ENCODE peak calls at places on chromosomes 6 and 20, in eight cellular contexts. One of them, this sample, is unnamed.

GRCh38 chr6:169415179-169415578 is 161.5 kb upstream of the THBS2 start:
- DNase-seq in A549: no peak
- DNase-seq in body of pancreas: no peak
- DNase-seq in HCT116: no peak
- DNase-seq in right lobe of liver: no peak
- DNase-seq in IMR-90: no peak
- DNase-seq in GM12878: no peak
- DNase-seq in tibial nerve: no peak
- DNase-seq in this sample: no peak

GRCh38 chr6:143427109-143427817 is 23.2 kb downstream of the ADAT2 start:
- DNase-seq in IMR-90: peak; percentile 86
- DNase-seq in GM12878: no peak
- DNase-seq in body of pancreas: peak; percentile 67
- DNase-seq in tibial nerve: peak; percentile 66
- DNase-seq in HCT116: no peak
- DNase-seq in right lobe of liver: peak; percentile 59
- DNase-seq in A549: peak; percentile 30
- DNase-seq in this sample: peak; percentile 78

GRCh38 chr20:3890999-3891929 is 2.1 kb downstream of the PANK2 start:
- DNase-seq in GM12878: no peak
- DNase-seq in A549: no peak
- DNase-seq in right lobe of liver: no peak
- DNase-seq in HCT116: no peak
- DNase-seq in body of pancreas: no peak
- DNase-seq in tibial nerve: no peak
- DNase-seq in IMR-90: no peak
- DNase-seq in this sample: peak; percentile 48

GRCh38 chr6:48426636-48427035 is 315.6 kb upstream of the PTCHD4 start:
- DNase-seq in body of pancreas: no peak
- DNase-seq in A549: no peak
- DNase-seq in IMR-90: peak; percentile 89
- DNase-seq in GM12878: no peak
- DNase-seq in HCT116: no peak
- DNase-seq in right lobe of liver: no peak
- DNase-seq in tibial nerve: no peak
- DNase-seq in this sample: no peak

GRCh38 chr6:1164600-1164999 is 147.3 kb upstream of the FOXQ1 start:
- DNase-seq in A549: no peak
- DNase-seq in right lobe of liver: no peak
- DNase-seq in HCT116: no peak
- DNase-seq in tibial nerve: no peak
- DNase-seq in GM12878: no peak
- DNase-seq in body of pancreas: no peak
- DNase-seq in IMR-90: no peak
- DNase-seq in this sample: no peak

GRCh38 chr6:81696505-81696904 is 56.0 kb downstream of the TENT5A start:
- DNase-seq in right lobe of liver: no peak
- DNase-seq in HCT116: no peak
- DNase-seq in IMR-90: peak; percentile 33
- DNase-seq in tibial nerve: no peak
- DNase-seq in body of pancreas: peak; percentile 4
- DNase-seq in A549: no peak
- DNase-seq in GM12878: no peak
- DNase-seq in this sample: no peak

GRCh38 chr20:856361-856775 is 22.9 kb downstream of the FAM110A start:
- DNase-seq in body of pancreas: no peak
- DNase-seq in GM12878: no peak
- DNase-seq in IMR-90: peak; percentile 54
- DNase-seq in tibial nerve: no peak
- DNase-seq in right lobe of liver: no peak
- DNase-seq in A549: peak; percentile 72
- DNase-seq in HCT116: peak; percentile 92
- DNase-seq in this sample: no peak

GRCh38 chr6:41715779-41716515 is 19.5 kb downstream of the TFEB start:
- DNase-seq in HCT116: no peak
- DNase-seq in IMR-90: no peak
- DNase-seq in right lobe of liver: no peak
- DNase-seq in GM12878: no peak
- DNase-seq in A549: no peak
- DNase-seq in tibial nerve: no peak
- DNase-seq in body of pancreas: no peak
- DNase-seq in this sample: no peak

GRCh38 chr6:109271622-109272021 is 110.6 kb downstream of the CD164 start:
- DNase-seq in HCT116: no peak
- DNase-seq in GM12878: no peak
- DNase-seq in body of pancreas: no peak
- DNase-seq in A549: no peak
- DNase-seq in tibial nerve: no peak
- DNase-seq in right lobe of liver: no peak
- DNase-seq in IMR-90: no peak
- DNase-seq in this sample: no peak

GRCh38 chr6:35568967-35569606 is 56.4 kb upstream of the TULP1 start:
- DNase-seq in A549: no peak
- DNase-seq in body of pancreas: peak; percentile 55
- DNase-seq in right lobe of liver: peak; percentile 64
- DNase-seq in HCT116: no peak
- DNase-seq in GM12878: no peak
- DNase-seq in IMR-90: no peak
- DNase-seq in tibial nerve: peak; percentile 56
- DNase-seq in this sample: peak; percentile 80

GRCh38 chr20:44204156-44204831 is 6.3 kb downstream of the OSER1 start:
- DNase-seq in HCT116: peak; percentile 92
- DNase-seq in A549: peak; percentile 89
- DNase-seq in tibial nerve: no peak
- DNase-seq in body of pancreas: peak; percentile 79
- DNase-seq in right lobe of liver: no peak
- DNase-seq in IMR-90: peak; percentile 96
- DNase-seq in GM12878: no peak
- DNase-seq in this sample: no peak

GRCh38 chr6:135358907-135359459 is 138.6 kb downstream of the AHI1 start:
- DNase-seq in A549: no peak
- DNase-seq in HCT116: no peak
- DNase-seq in GM12878: no peak
- DNase-seq in tibial nerve: no peak
- DNase-seq in IMR-90: peak; percentile 67
- DNase-seq in right lobe of liver: no peak
- DNase-seq in body of pancreas: no peak
- DNase-seq in this sample: no peak

GRCh38 chr6:3139090-3139903 is 18.0 kb downstream of the TUBB2A start:
- DNase-seq in HCT116: no peak
- DNase-seq in IMR-90: peak; percentile 91
- DNase-seq in GM12878: no peak
- DNase-seq in A549: peak; percentile 28
- DNase-seq in right lobe of liver: peak; percentile 91
- DNase-seq in tibial nerve: peak; percentile 60
- DNase-seq in body of pancreas: peak; percentile 91
- DNase-seq in this sample: peak; percentile 88

GRCh38 chr6:34557228-34557627 is 1.1 kb upstream of the SPDEF start:
- DNase-seq in HCT116: no peak
- DNase-seq in IMR-90: no peak
- DNase-seq in GM12878: no peak
- DNase-seq in A549: no peak
- DNase-seq in right lobe of liver: no peak
- DNase-seq in tibial nerve: no peak
- DNase-seq in body of pancreas: no peak
- DNase-seq in this sample: no peak

GRCh38 chr6:45991189-45991588 is 24.5 kb downstream of the CLIC5 start:
- DNase-seq in IMR-90: no peak
- DNase-seq in right lobe of liver: no peak
- DNase-seq in A549: no peak
- DNase-seq in HCT116: no peak
- DNase-seq in tibial nerve: no peak
- DNase-seq in body of pancreas: no peak
- DNase-seq in GM12878: no peak
- DNase-seq in this sample: no peak

GRCh38 chr6:90663873-90664272 is 77.0 kb upstream of the MAP3K7 start:
- DNase-seq in GM12878: no peak
- DNase-seq in HCT116: peak; percentile 18
- DNase-seq in A549: no peak
- DNase-seq in right lobe of liver: no peak
- DNase-seq in IMR-90: no peak
- DNase-seq in tibial nerve: no peak
- DNase-seq in body of pancreas: no peak
- DNase-seq in this sample: no peak

GRCh38 chr20:39356913-39357312 is 394.8 kb downstream of the DHX35 start:
- DNase-seq in HCT116: no peak
- DNase-seq in right lobe of liver: no peak
- DNase-seq in tibial nerve: no peak
- DNase-seq in body of pancreas: peak; percentile 6
- DNase-seq in A549: no peak
- DNase-seq in GM12878: no peak
- DNase-seq in IMR-90: no peak
- DNase-seq in this sample: no peak

GRCh38 chr6:5108536-5108935 is 23.4 kb downstream of the PPP1R3G start:
- DNase-seq in IMR-90: no peak
- DNase-seq in body of pancreas: no peak
- DNase-seq in GM12878: no peak
- DNase-seq in HCT116: no peak
- DNase-seq in A549: no peak
- DNase-seq in tibial nerve: no peak
- DNase-seq in right lobe of liver: no peak
- DNase-seq in this sample: peak; percentile 54

GRCh38 chr20:5024103-5024502 is 22.8 kb upstream of the SLC23A2 start:
- DNase-seq in A549: no peak
- DNase-seq in HCT116: no peak
- DNase-seq in GM12878: no peak
- DNase-seq in body of pancreas: no peak
- DNase-seq in right lobe of liver: no peak
- DNase-seq in IMR-90: peak; percentile 12
- DNase-seq in tibial nerve: no peak
- DNase-seq in this sample: no peak

GRCh38 chr20:10505320-10506226 is 70.5 kb downstream of the SLX4IP start:
- DNase-seq in A549: no peak
- DNase-seq in tibial nerve: peak; percentile 63
- DNase-seq in body of pancreas: peak; percentile 33
- DNase-seq in right lobe of liver: peak; percentile 75
- DNase-seq in GM12878: no peak
- DNase-seq in IMR-90: peak; percentile 35
- DNase-seq in HCT116: no peak
- DNase-seq in this sample: peak; percentile 92

GRCh38 chr20:37071481-37071911 is 24.3 kb downstream of the RBL1 start:
- DNase-seq in GM12878: peak; percentile 24
- DNase-seq in body of pancreas: no peak
- DNase-seq in tibial nerve: no peak
- DNase-seq in IMR-90: peak; percentile 67
- DNase-seq in HCT116: no peak
- DNase-seq in right lobe of liver: no peak
- DNase-seq in A549: no peak
- DNase-seq in this sample: no peak

GRCh38 chr20:8587246-8587645 is 455.2 kb downstream of the PLCB1 start:
- DNase-seq in A549: no peak
- DNase-seq in IMR-90: no peak
- DNase-seq in right lobe of liver: no peak
- DNase-seq in body of pancreas: no peak
- DNase-seq in GM12878: no peak
- DNase-seq in HCT116: no peak
- DNase-seq in tibial nerve: no peak
- DNase-seq in this sample: no peak
- H3K4me1 ChIP-seq in A549: no peaks in the 10 kb centered on the region
- H3K4me1 ChIP-seq in IMR-90: no peaks in the 10 kb centered on the region
- H3K4me1 ChIP-seq in right lobe of liver: no peaks in the 10 kb centered on the region
- H3K4me1 ChIP-seq in body of pancreas: no peaks in the 10 kb centered on the region
- H3K4me1 ChIP-seq in GM12878: no peaks in the 10 kb centered on the region
- H3K4me1 ChIP-seq in HCT116: no peaks in the 10 kb centered on the region
- H3K4me1 ChIP-seq in tibial nerve: no peaks in the 10 kb centered on the region
- H3K4me1 ChIP-seq in this sample: no peaks in the 10 kb centered on the region

DNA sequence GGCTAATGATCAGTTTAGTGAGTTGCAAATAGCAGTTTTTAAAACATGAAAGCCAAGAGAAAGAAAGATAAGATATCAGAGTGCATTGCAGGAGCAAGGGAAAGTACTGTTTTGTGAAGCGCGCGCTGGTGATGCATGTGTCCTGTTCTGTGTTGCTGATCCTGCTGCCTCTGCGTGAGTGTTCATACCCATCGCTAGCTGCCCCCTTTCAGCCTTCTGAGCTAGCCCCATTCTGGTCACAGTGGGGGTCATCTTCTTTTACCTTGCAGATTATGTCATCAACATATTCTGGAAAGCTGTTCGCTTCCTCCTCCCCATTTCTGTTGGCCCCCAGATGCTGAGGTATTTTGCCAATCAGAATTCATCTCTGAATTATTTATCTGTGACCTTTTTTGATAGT is 1.9 kb downstream of the MRAP2 start:
- DNase-seq in IMR-90: no peak
- DNase-seq in right lobe of liver: no peak
- DNase-seq in HCT116: no peak
- DNase-seq in body of pancreas: no peak
- DNase-seq in tibial nerve: no peak
- DNase-seq in GM12878: no peak
- DNase-seq in A549: no peak
- DNase-seq in this sample: no peak
- H3K4me3 ChIP-seq in IMR-90: no peak overlapping the region
- H3K4me3 ChIP-seq in right lobe of liver: no peak overlapping the region
- H3K4me3 ChIP-seq in HCT116: no peak overlapping the region
- H3K4me3 ChIP-seq in body of pancreas: no peak overlapping the region
- H3K4me3 ChIP-seq in tibial nerve: no peak overlapping the region
- H3K4me3 ChIP-seq in GM12878: no peak overlapping the region
- H3K4me3 ChIP-seq in A549: no peak overlapping the region
- H3K4me3 ChIP-seq in this sample: no peak overlapping the region

GRCh38 chr20:58173091-58173490 is 55.4 kb downstream of the ANKRD60 start:
- DNase-seq in right lobe of liver: no peak
- DNase-seq in tibial nerve: no peak
- DNase-seq in A549: no peak
- DNase-seq in HCT116: no peak
- DNase-seq in body of pancreas: no peak
- DNase-seq in IMR-90: no peak
- DNase-seq in GM12878: no peak
- DNase-seq in this sample: no peak
- TF ChIP-seq POLR2A in right lobe of liver: no peak
- TF ChIP-seq POLR2A in tibial nerve: no peak
- TF ChIP-seq POLR2A in A549: no peak
- TF ChIP-seq POLR2A in HCT116: no peak
- TF ChIP-seq POLR2A in body of pancreas: no peak
- TF ChIP-seq POLR2A in IMR-90: no peak
- TF ChIP-seq POLR2A in GM12878: no peak
- TF ChIP-seq POLR2A in this sample: no peak

DNA sequence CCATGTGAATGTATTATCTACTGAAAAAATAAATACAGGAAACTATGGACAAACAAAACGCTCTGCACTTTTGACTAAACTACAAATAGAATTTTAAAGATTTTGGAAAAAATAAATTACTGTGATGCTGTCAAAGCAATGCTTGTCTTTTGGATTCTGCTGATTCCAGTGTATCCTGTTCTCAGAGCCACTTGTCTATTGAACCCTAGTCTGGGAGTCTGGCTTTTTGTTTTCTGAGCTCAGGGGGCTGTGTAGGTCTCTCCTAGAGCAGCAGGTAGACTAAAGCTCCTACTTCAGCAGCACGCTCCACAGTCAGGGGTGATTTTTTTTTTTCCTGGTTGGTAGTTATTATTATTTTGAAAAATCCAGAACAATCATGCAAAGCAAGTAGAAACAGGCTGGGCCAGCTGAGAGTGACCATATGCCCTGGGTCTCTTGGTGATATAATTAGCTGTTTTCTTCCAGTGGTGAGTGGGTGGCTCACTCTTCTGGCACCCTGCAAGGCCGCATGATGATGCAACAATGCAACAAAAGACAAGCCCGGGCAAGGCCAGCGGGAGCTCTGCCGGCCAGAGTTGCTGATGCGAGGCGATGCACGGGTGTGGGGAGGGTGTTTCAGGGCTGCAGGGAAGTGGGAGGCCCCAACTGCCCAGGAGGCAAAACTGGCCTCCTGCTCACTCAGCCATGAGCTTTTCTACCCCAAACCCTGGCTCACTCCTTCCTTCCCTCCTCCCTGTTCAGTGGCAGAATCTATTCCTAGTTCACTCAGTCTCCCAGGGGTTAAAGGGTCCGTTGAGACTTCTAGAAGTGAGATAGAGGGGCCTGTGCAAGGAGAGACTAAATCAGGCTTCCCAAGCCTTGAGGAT is 11.6 kb upstream of the CDKN1A start:
- DNase-seq in body of pancreas: peak; percentile 91
- DNase-seq in right lobe of liver: peak; percentile 66
- DNase-seq in HCT116: peak; percentile 59
- DNase-seq in IMR-90: peak; percentile 96
- DNase-seq in GM12878: peak; percentile 91
- DNase-seq in A549: no peak
- DNase-seq in tibial nerve: peak; percentile 78
- DNase-seq in this sample: peak; percentile 89
- H3K4me1 ChIP-seq in body of pancreas: peaks cover 39% of the 10 kb centered on the region
- H3K4me1 ChIP-seq in right lobe of liver: no peaks in the 10 kb centered on the region
- H3K4me1 ChIP-seq in HCT116: peaks cover 53% of the 10 kb centered on the region
- H3K4me1 ChIP-seq in IMR-90: peaks cover 13% of the 10 kb centered on the region
- H3K4me1 ChIP-seq in GM12878: peaks cover 64% of the 10 kb centered on the region
- H3K4me1 ChIP-seq in A549: peaks cover 38% of the 10 kb centered on the region
- H3K4me1 ChIP-seq in tibial nerve: peaks cover 16% of the 10 kb centered on the region
- H3K4me1 ChIP-seq in this sample: peaks cover 10% of the 10 kb centered on the region

This sample was measured in sigmoid colon.